ENCODE peak calls at places on chromosomes 7 and 10, in four cellular contexts. E is sigmoid colon, Y is cardiac muscle cell, O is osteoblast. H is an unnamed sample.
A peak's percentile ranks its signal among the peaks of the same experiment; 100 is the strongest.

GRCh38 chr10:36393800-36394199 is 731.6 kb upstream of the ANKRD30A start:
- DNase-seq in E (no peak), Y (no peak), O (no peak), H (no peak)

GRCh38 chr7:102208826-102209225 is 77.8 kb upstream of the SH2B2 start:
- DNase-seq in E (no peak), Y (no peak), O (no peak), H (no peak)

GRCh38 chr10:43671659-43672555 is 23.2 kb upstream of the ZNF32 start:
- DNase-seq in E (peak; percentile 77), Y (peak; percentile 84), O (peak; percentile 96), H (no peak)

GRCh38 chr10:79923145-79923544 is 25.8 kb downstream of the SFTPD start:
- DNase-seq in E (no peak), Y (no peak), O (no peak), H (no peak)

GRCh38 chr10:109861051-109861450 is 62.3 kb downstream of the XPNPEP1 start:
- DNase-seq in E (no peak), Y (no peak), O (no peak), H (no peak)

GRCh38 chr7:43701929-43702328 is 27.4 kb downstream of the COA1 start:
- DNase-seq in E (no peak), Y (no peak), O (no peak), H (no peak)

GRCh38 chr10:72822342-72822986 is 71.1 kb upstream of the OIT3 start:
- DNase-seq in E (no peak), Y (no peak), O (no peak), H (no peak)

GRCh38 chr10:46516660-46517416 is 39.6 kb downstream of the GPRIN2 start:
- DNase-seq in E (no peak), Y (peak; percentile 90), O (peak; percentile 96), H (no peak)

GRCh38 chr10:87659571-87660483 is at the start of gene PAPSS2:
- DNase-seq in E (peak; percentile 87), Y (peak; percentile 83), O (peak; percentile 84), H (peak; percentile 81)

GRCh38 chr7:123961731-123962130 is 36.7 kb downstream of the SPAM1 start:
- DNase-seq in E (no peak), Y (peak; percentile 37), O (no peak), H (no peak)

GRCh38 chr10:79351332-79351731 is 4.1 kb downstream of the PPIF start:
- DNase-seq in E (no peak), Y (no peak), O (no peak), H (no peak)

GRCh38 chr7:16770657-16771329 is 17.2 kb downstream of the TSPAN13 start:
- DNase-seq in E (no peak), Y (no peak), O (no peak), H (no peak)

GRCh38 chr7:132865766-132866531 is 215.9 kb downstream of the CHCHD3 start:
- DNase-seq in E (no peak), Y (peak; percentile 27), O (no peak), H (no peak)

GRCh38 chr7:35826751-35827150 is 25.9 kb downstream of the SEPTIN7 start:
- DNase-seq in E (no peak), Y (no peak), O (no peak), H (no peak)
- H3K27ac ChIP-seq in E (no peak overlapping the region), Y (no peak overlapping the region), O (no peak overlapping the region), H (no peak overlapping the region)

DNA sequence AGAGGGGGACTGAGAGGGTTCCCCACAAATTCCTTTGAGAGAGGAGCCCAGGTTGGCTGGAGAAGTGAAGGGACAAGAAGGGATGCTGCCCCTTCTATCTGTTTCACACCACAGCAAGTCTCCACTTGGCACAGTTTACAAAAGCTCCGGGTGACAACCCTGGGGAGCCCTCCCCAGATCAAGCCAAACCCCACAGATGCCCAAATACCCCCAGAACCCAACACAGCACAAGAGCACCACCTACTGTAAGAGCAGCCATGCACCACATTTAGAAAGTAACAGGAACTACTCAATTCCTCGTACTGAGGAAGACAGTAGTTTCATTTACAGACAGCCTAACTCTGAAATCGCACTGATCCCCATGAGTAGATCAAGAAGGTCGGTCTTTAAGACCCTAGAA is 67.8 kb upstream of the ATP6V0A4 start:
- DNase-seq in E (no peak), Y (peak; percentile 17), O (peak; percentile 72), H (no peak)
- TF ChIP-seq CTCF in E (no peak), Y (peak; percentile 43), O (peak; percentile 45), H (no peak)

GRCh38 chr7:76296743-76297740 is 5.4 kb upstream of the HSPB1 start:
- DNase-seq in E (peak; percentile 89), Y (peak; percentile 95), O (peak; percentile 93), H (peak; percentile 86)

GRCh38 chr7:76291346-76292205 is 10.9 kb upstream of the HSPB1 start:
- DNase-seq in E (peak; percentile 97), Y (peak; percentile 98), O (peak; percentile 97), H (peak; percentile 98)

GRCh38 chr7:76293407-76293901 is 9.0 kb upstream of the HSPB1 start:
- DNase-seq in E (peak; percentile 82), Y (no peak), O (peak; percentile 9), H (no peak)

GRCh38 chr7:76294344-76295024 is 8.0 kb upstream of the HSPB1 start:
- DNase-seq in E (peak; percentile 99), Y (peak; percentile 98), O (peak; percentile 93), H (peak; percentile 99)

DNA sequence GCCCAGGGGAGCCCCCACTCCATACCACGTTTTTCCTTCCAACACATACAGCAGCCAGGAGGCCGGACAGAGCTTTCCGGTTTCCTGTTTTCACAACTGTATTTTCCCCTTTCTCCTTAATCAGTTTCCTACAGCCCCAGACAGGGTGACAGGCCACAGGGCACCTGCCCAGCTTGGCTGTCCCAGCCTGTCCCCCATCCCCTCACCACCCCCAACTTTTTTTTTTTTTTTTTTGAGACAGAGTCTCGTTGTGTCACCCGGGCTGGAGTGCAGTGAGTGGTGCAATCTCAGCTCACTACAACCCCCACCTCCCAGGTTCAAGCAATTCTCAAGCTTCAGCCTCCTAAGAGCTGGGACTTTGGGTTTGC is 10.3 kb upstream of the HSPB1 start:
- DNase-seq in E (peak; percentile 85), Y (no peak), O (no peak), H (no peak)
- H3K27ac ChIP-seq in E (peak overlapping the region; percentile 100), Y (no peak overlapping the region), O (peak overlapping the region; percentile 84), H (peak overlapping the region; percentile 96)

GRCh38 chr7:20403356-20403755 is 72.7 kb downstream of the ITGB8 start:
- DNase-seq in E (peak; percentile 74), Y (peak; percentile 64), O (no peak), H (no peak)

GRCh38 chr7:20399516-20399915 is 68.8 kb downstream of the ITGB8 start:
- DNase-seq in E (no peak), Y (no peak), O (no peak), H (no peak)

GRCh38 chr7:20404371-20404770 is 73.7 kb downstream of the ITGB8 start:
- DNase-seq in E (no peak), Y (no peak), O (peak; percentile 26), H (no peak)

GRCh38 chr7:20407585-20408466 is 77.1 kb downstream of the ITGB8 start:
- DNase-seq in E (peak; percentile 63), Y (peak; percentile 85), O (peak; percentile 26), H (no peak)

DNA sequence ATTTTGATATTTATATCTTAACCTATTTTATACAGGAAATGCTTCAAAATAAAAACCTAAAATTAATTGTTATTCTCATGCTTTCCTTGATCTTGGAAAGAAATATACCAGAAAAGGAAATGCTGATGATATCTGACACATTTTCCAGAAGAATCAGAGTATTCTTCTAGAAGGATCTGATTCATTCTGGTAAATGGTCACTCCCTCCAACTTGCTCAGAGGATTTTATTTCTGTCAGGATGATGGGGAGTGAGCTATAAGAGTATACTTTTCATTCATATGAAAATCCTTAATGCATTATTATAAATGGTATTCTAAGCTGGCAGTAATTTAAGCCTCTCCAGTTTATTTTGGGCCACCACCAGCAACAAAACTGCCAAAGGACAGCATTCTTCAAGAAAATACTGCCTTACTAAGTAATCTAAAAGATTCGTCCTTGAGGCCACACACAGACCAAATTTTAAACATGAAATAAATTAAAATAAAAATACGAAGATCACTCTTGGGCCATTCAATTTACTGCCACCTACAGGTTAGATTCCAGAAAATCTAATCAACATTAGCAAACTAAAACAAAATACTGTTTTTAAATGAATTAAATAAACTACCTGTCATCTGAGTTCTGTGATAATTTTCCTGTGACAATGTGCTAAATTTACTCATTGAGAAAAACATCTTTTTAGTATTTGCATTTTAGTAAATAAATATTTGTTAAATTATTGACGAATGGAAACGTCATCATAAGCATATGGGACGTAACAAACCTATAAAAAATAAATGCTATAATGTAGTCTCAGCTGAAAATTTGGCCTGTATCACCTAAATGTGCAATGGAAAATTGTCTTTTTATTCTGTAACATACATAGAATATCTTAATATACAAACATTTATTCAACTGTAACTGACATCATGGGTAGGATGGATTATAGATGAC is 71.9 kb downstream of the ITGB8 start:
- DNase-seq in E (no peak), Y (peak; percentile 21), O (no peak), H (no peak)
- TF ChIP-seq CTCF in E (peak; percentile 31), Y (peak; percentile 49), O (peak; percentile 55), H (no peak)

DNA sequence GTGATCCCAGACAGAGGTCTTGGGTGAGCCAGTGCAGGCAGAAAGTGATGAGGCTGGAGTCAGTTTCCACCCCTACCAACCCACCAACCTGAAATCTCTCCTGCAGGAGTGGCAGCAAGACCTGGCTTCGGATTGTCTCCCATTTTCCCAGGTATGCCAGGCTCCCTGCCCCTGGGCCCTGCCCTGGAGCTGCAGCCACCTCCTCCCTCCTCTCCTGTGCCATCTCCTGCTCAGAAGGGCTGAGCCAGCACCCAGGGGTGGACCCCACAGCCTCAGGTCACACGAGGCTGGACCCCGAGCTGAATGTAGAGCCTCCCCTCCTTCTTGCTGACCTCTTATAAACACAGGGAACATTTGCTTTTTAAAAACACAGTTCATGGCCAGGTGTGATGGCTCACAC is 17.0 kb upstream of the LIMK1 start:
- DNase-seq in E (no peak), Y (no peak), O (no peak), H (no peak)
- H3K27ac ChIP-seq in E (no peak overlapping the region), Y (no peak overlapping the region), O (no peak overlapping the region), H (no peak overlapping the region)

GRCh38 chr7:73931502-73931901 is 70.5 kb downstream of the TMEM270 start:
- DNase-seq in E (no peak), Y (no peak), O (no peak), H (no peak)

GRCh38 chr7:73937014-73937413 is 76.1 kb downstream of the TMEM270 start:
- DNase-seq in E (no peak), Y (no peak), O (no peak), H (no peak)

GRCh38 chr7:73932364-73932763 is 71.4 kb downstream of the TMEM270 start:
- DNase-seq in E (no peak), Y (no peak), O (no peak), H (no peak)

DNA sequence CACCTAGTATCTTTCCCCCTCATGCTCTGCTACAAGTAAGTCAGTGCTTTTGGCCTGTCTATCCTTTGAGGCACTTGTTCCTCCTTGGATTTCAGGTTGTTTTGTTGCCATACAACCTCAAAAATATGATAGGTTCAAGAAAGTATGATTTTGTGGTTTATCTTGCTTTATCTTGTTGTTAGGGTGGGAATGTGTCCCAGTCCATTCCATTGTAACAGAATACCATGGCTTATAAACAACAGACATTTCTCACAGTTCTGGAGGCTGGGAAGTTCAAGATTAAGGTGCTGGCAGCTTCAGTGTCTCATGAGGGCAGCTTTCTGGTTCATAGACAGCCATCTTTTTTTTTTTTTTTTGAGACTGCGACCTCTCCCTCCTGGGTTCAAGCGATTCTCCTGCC is 72.1 kb downstream of the TMEM270 start:
- DNase-seq in E (no peak), Y (no peak), O (no peak), H (no peak)
- TF ChIP-seq CTCF in E (no peak), Y (no peak), O (no peak), H (no peak)

DNA sequence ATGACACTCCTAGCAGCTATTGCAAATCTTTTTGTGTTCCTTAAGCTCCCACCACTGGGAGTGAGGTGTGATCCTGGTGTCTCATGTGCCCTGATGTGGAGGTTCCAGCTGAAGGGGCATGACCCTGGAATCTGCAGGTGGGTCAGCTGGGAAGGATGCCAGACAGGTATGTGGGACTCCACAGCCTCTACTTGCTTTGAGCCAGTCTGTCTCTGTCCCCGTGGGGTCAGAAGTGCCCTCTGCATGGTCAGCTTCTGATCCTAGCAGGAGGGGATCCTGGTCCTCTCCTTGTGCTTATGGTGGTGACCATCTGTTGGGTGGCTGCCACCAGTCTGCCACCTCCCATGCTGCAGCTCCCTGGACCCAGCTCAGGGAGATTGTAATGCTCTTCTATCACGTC is 51.1 kb upstream of the COMTD1 start:
- DNase-seq in E (no peak), Y (no peak), O (no peak), H (no peak)
- H3K27ac ChIP-seq in E (no peak overlapping the region), Y (no peak overlapping the region), O (no peak overlapping the region), H (no peak overlapping the region)